ENCODE peak calls at places on chromosomes 12 and 14, in five cellular contexts. P, I, H, S and D are unnamed samples. For H3K9me3, the result is how much of the 10 kb centered on the place peaks cover.

GRCh38 chr12:42815068-42815467 is 225.5 kb upstream of the PRICKLE1 start:
- DNase-seq in P (no peak), I (no peak), H (no peak), S (no peak), D (no peak)

GRCh38 chr12:111598637-111599458 is at the start of gene ATXN2:
- DNase-seq in P (no peak), I (no peak), H (peak), S (no peak), D (peak)

GRCh38 chr12:98162906-98163678 is 352.3 kb upstream of the TMPO start:
- DNase-seq in P (no peak), I (no peak), H (no peak), S (no peak), D (peak)

GRCh38 chr12:29591140-29592020 is 93.9 kb upstream of the OVCH1 start:
- DNase-seq in P (peak), I (no peak), H (peak), S (peak), D (peak)

GRCh38 chr12:122023339-122024131 is 1.9 kb downstream of the BCL7A start:
- DNase-seq in P (peak), I (no peak), H (peak), S (peak), D (no peak)

GRCh38 chr14:90204516-90204915 is 51.8 kb upstream of the PSMC1 start:
- DNase-seq in P (no peak), I (no peak), H (no peak), S (no peak), D (no peak)

GRCh38 chr14:61438860-61439765 is 117.7 kb downstream of the PRKCH start:
- DNase-seq in P (peak), I (no peak), H (peak), S (peak), D (peak)

GRCh38 chr12:64457466-64457865 is 5.5 kb downstream of the TBK1 start:
- DNase-seq in P (no peak), I (no peak), H (no peak), S (no peak), D (no peak)

GRCh38 chr12:114221136-114221838 is 184.7 kb downstream of the TBX5 start:
- DNase-seq in P (no peak), I (no peak), H (no peak), S (no peak), D (no peak)

GRCh38 chr12:23185346-23185745 is 560.4 kb downstream of the ETNK1 start:
- DNase-seq in P (no peak), I (no peak), H (no peak), S (no peak), D (no peak)

GRCh38 chr12:116525418-116526001 is 33.7 kb upstream of the MAP1LC3B2 start:
- DNase-seq in P (no peak), I (no peak), H (peak), S (peak), D (no peak)

DNA sequence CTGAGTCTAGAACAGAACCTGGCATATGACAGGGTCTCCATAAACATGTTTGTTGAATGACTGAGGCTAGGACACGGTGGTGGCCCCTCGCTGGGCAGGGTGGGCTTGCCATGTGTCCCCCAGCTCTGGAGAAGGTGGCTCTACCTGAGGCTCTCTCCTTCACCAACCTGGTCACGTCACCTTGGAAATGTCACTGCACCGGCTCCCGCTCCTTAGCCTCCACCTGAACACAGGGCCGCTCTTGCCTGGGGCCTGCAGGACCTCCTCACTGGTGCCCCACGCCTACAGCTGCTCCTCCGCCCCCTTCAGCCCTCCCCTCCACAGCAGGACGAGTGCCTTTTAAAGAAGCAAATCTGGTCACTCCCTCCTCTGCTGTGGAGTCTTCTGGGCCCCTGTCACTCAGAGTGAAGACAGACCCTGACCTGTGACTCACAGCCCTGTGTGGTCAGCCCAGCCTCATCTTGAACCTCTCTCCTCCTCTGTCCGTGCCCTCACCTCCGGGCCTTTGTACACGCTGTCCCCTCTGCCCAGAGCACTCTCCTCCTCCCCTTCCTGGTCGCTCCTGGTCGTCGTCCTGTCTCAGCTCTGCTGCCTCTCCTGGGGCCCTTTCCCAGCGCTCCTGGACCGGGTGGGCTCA is 81.0 kb downstream of the ADGRD1 start:
- DNase-seq in P (no peak), I (no peak), H (no peak), S (no peak), D (no peak)
- H3K9me3 ChIP-seq in P (under half), I (under half), H (under half), S (under half), D (under half)

GRCh38 chr14:101058571-101058970 is 155.0 kb upstream of the RTL1 start:
- DNase-seq in P (no peak), I (no peak), H (no peak), S (peak), D (no peak)
- H3K4me2 ChIP-seq in P (no peak), I (no peak), H (no peak), S (no peak), D (no peak)

DNA sequence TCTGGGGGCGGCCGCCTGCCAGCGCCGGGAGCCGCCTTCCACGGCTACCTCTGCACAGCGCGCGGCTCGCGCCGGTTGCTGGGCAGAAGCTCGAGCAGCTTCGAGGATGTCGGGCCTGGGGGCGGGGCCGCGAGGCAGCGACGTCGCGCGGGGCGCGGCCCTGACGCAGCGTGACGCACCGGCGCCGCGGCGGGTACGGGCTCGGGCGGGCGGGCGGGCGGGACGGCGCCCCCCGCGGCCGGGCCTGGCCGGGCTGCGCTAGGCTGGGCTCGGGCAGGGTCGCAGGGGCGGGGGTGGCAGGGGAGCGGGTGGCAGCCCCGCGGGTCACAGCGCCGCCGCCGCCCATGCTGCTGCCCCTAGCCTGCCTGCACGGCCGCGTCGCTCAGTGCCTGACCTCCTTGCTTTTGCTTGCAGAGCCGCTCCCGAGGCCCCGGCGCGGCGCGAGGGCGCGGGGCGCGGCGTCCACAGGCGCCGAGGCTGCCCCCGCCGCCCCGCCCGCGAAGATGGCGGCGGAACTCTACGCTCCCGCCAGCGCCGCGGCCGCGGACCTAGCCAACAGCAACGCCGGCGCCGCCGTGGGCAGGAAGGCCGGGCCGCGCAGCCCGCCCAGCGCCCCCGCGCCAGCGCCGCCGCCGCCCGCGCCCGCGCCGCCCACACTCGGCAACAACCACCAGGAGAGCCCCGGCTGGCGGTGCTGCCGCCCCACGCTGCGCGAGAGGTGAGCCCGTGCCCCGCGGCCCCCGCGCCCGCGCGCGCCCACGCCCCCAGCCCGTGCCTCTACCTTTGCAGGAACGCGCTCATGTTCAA is at the start of gene BTBD6:
- DNase-seq in P (peak), I (peak), H (peak), S (peak), D (peak)
- H4K8ac ChIP-seq in P (no peak), I (peak), H (peak), S (peak), D (peak)

GRCh38 chr12:34526946-34527345 is 504.6 kb downstream of the ALG10 start:
- DNase-seq in P (no peak), I (no peak), H (no peak), S (no peak), D (no peak)
- H3K9me3 ChIP-seq in P (half or more), I (half or more), H (under half), S (under half), D (under half)

DNA sequence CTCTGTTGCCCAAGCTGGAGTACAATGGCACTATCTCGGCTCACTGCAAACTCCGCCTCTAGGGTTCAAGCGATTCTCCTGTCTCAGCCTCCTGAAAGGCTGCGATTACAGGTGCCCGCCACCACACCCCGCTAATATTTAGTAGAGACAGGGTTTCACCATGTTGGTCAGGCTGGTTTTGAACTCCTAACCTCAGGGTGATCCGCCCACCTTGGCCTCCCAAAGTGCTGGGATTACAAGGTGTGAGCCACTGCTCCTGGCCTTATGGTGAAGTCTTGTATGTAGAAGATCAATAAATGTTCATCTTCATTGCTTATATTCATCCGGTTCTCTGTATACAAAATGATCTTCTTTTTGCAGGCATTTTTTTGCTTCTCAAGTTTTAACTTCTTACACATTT is 47.8 kb downstream of the MDM2 start:
- DNase-seq in P (no peak), I (no peak), H (no peak), S (no peak), D (no peak)
- H3K4me2 ChIP-seq in P (no peak), I (no peak), H (no peak), S (no peak), D (no peak)

DNA sequence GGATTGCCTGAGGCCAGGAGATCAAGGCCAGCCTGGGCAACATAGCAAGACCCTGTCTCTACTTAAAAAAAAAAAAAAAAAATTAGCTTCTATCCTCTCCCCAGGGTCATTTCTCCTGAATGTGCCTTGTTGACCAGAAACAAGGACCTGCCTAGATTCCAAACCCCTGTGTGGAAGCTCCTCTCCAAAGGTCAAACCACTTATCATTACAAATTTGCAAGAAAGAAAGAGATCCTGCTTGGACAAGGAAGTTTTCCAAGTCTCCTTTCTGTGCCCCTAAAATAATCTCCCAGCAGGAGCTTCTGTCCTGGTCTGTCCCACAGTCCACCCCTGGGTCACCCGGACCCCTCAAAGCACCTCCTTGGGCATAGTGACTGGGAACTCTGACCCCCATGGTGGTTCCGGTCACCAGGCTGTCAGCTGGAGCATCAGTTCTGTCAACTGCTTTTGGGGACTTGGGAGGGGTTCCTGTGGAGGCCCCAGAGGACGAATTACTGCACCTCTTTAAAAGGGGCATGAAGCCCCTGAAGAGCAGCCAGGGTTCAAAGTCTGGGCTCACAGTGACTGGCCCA is 38.4 kb downstream of the ACTN1 start:
- DNase-seq in P (no peak), I (no peak), H (peak), S (no peak), D (no peak)
- H4K8ac ChIP-seq in P (no peak), I (no peak), H (no peak), S (peak), D (no peak)

GRCh38 chr12:133135747-133136146 is 5.3 kb downstream of the ZNF10 start:
- DNase-seq in P (no peak), I (no peak), H (no peak), S (no peak), D (no peak)
- H3K9me3 ChIP-seq in P (half or more), I (under half), H (half or more), S (under half), D (half or more)

GRCh38 chr14:64060199-64060545 is 207.4 kb downstream of the SYNE2 start:
- DNase-seq in P (no peak), I (no peak), H (no peak), S (no peak), D (no peak)

GRCh38 chr14:64059454-64060198 is 206.8 kb downstream of the SYNE2 start:
- DNase-seq in P (no peak), I (no peak), H (no peak), S (no peak), D (no peak)

GRCh38 chr14:64060648-64061096 is 207.9 kb downstream of the SYNE2 start:
- DNase-seq in P (peak), I (peak), H (no peak), S (no peak), D (peak)

GRCh38 chr14:64061706-64062105 is 208.9 kb downstream of the SYNE2 start:
- DNase-seq in P (no peak), I (no peak), H (no peak), S (no peak), D (no peak)

GRCh38 chr14:64061115-64061514 is 208.3 kb downstream of the SYNE2 start:
- DNase-seq in P (no peak), I (no peak), H (no peak), S (no peak), D (no peak)
- H3K4me2 ChIP-seq in P (no peak), I (peak), H (no peak), S (no peak), D (no peak)

DNA sequence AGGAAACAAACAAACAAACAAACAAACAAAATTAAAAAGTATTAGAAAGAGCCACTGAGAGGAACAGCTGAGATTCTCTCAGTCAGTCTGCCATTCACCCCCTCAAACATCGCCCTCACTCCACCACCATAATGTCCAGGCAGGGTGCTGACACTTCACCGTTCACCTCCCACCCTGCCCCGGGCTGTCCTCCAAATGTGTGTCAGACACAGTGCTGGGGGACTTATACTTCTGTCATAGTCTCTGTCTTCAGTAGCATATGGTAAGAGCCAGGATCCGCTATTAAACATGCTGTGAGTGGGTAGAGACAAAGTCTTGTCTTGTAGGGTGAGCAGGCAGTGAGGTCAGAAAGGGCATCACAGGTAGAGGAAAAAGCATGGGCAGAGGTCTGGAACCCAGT is 28.3 kb downstream of the KRT18 start:
- DNase-seq in P (no peak), I (no peak), H (no peak), S (no peak), D (no peak)
- H4K8ac ChIP-seq in P (no peak), I (no peak), H (peak), S (peak), D (no peak)